ENCODE peak calls at places on chromosomes 7 and 10, in eight cellular contexts. H is SJSA1; R is suprapubic skin; D is adrenal gland; W is aorta; K is HL-60; P is CD4-positive, CD25-positive, alpha-beta regulatory T cell; I is GM12878. L is an unnamed sample.
A peak's percentile ranks its signal among the peaks of the same experiment; 100 is the strongest.

GRCh38 chr7:4794591-4795350 is 19.3 kb downstream of the AP5Z1 start:
- DNase-seq in I (no peak), W (no peak), P (no peak), R (no peak), K (no peak), H (no peak), D (no peak), L (no peak)

GRCh38 chr10:82910301-82910700 is 1035.3 kb downstream of the NRG3 start:
- DNase-seq in P (no peak), K (no peak), W (no peak), H (no peak), D (no peak), R (no peak), I (no peak), L (no peak)

GRCh38 chr7:121510858-121511482 is 114.9 kb upstream of the FAM3C start:
- DNase-seq in D (no peak), P (no peak), R (no peak), H (no peak), W (no peak), K (no peak), I (no peak), L (no peak)

GRCh38 chr10:123442901-123443300 is 223.3 kb upstream of the GPR26 start:
- DNase-seq in K (no peak), H (no peak), R (no peak), W (no peak), P (no peak), D (no peak), I (peak; percentile 42), L (no peak)

GRCh38 chr7:95491634-95492314 is 6.0 kb downstream of the ASB4 start:
- DNase-seq in W (no peak), D (no peak), P (no peak), I (no peak), H (no peak), K (no peak), R (no peak), L (no peak)

GRCh38 chr7:95715274-95715673 is 57.1 kb upstream of the DYNC1I1 start:
- DNase-seq in D (no peak), W (no peak), I (peak; percentile 41), K (no peak), P (no peak), H (no peak), R (no peak), L (no peak)

GRCh38 chr10:5805680-5806079 is 7.6 kb downstream of the GDI2 start:
- DNase-seq in H (no peak), P (no peak), W (no peak), D (no peak), R (no peak), K (no peak), I (no peak), L (no peak)

GRCh38 chr10:89283988-89284475 is 17.8 kb upstream of the IFIT2 start:
- DNase-seq in I (no peak), W (no peak), P (no peak), D (peak; percentile 73), K (no peak), R (no peak), H (peak; percentile 74), L (no peak)

GRCh38 chr7:39838326-39838725 is 111.7 kb upstream of the CDK13 start:
- DNase-seq in W (no peak), I (no peak), K (no peak), D (peak; percentile 17), P (no peak), R (no peak), H (no peak), L (no peak)

GRCh38 chr7:158311791-158312190 is 275.8 kb downstream of the PTPRN2 start:
- DNase-seq in H (no peak), P (no peak), I (no peak), D (no peak), R (no peak), K (no peak), W (no peak), L (no peak)

GRCh38 chr7:39700165-39700564 is 76.8 kb downstream of the RALA start:
- DNase-seq in D (no peak), H (no peak), P (no peak), K (no peak), W (no peak), I (no peak), R (no peak), L (no peak)

GRCh38 chr10:679556-679955 is 9.9 kb downstream of the DIP2C start:
- DNase-seq in W (peak; percentile 28), K (no peak), H (no peak), R (no peak), I (no peak), P (no peak), D (no peak), L (no peak)

GRCh38 chr7:65924193-65924592 is 51.3 kb downstream of the VKORC1L1 start:
- DNase-seq in P (no peak), D (no peak), K (no peak), H (no peak), R (no peak), W (no peak), I (no peak), L (no peak)

GRCh38 chr10:30111340-30111980 is 52.1 kb upstream of the JCAD start:
- DNase-seq in K (no peak), W (no peak), H (peak; percentile 53), R (no peak), P (no peak), D (no peak), I (no peak), L (peak; percentile 58)

DNA sequence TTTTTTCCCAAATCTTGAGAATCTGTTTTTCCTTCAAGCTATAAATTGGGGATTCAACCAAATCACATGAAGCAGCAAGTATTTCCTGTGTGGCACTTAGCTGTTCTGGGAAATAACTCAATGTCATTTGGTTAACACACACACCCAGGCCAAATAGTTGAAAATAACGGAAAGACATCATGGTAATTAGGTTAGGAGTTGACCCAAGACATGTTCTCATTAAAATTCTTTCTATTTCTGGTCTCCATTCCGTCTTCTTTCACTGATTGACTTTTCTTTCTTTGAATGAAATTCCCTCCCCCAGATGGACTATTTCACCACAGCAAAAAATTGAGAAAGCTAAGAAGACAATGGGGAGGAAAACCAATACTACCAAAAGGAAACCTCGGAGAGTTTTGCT is 30.5 kb downstream of the NRP1 start:
- DNase-seq in P (no peak), H (no peak), I (no peak), R (no peak), K (no peak), D (no peak), W (no peak), L (no peak)
- H3K27ac ChIP-seq in P (no peak overlapping the region), H (no peak overlapping the region), I (no peak overlapping the region), R (peak overlapping the region; percentile 17), K (no peak overlapping the region), D (peak overlapping the region; percentile 51), W (no peak overlapping the region), L (no peak overlapping the region)

GRCh38 chr10:15859865-15860691 is at the start of gene MINDY3:
- DNase-seq in P (peak; percentile 94), W (peak; percentile 89), D (peak; percentile 81), K (peak; percentile 57), R (peak; percentile 85), I (peak; percentile 26), H (peak; percentile 76), L (peak; percentile 37)

GRCh38 chr10:15856328-15857000 is 3.8 kb downstream of the MINDY3 start:
- DNase-seq in W (no peak), I (no peak), H (no peak), K (no peak), R (no peak), P (peak; percentile 35), D (peak; percentile 21), L (no peak)

GRCh38 chr10:15858895-15859294 is 1.4 kb downstream of the MINDY3 start:
- DNase-seq in H (no peak), R (no peak), K (no peak), I (no peak), P (no peak), W (no peak), D (no peak), L (no peak)

GRCh38 chr10:15859531-15859864 is 809 bp downstream of the MINDY3 start:
- DNase-seq in R (no peak), K (no peak), I (no peak), H (no peak), W (no peak), D (no peak), P (no peak), L (no peak)

DNA sequence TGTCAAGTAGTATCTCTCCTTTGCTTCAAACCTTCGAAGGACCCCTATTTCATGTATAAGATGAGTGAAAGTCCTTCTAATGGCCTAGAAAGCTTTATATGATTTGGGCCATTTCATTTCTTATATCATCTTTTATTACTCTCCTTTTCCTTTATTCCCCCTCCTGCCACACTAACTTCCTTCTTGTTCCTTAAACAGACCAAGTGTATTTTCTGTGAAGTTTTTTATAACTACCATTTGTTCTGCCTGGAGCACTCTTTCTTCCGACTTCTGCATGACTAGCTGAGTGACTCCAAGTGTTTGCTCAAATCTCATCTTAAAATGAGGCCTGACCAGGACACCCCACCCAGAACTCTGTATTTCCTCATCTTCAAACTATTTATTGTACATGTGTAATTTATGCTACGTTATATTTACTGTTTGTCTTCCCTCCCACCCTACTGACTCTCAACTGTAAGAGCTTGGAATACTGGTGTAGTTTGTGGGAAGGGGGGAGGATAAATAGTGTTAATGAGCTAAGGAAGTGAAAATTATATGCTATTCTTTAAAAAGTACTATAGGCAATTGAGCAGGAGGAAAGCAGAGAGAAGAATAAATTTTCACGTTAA is 3.2 kb downstream of the MINDY3 start:
- DNase-seq in W (no peak), P (no peak), D (no peak), R (no peak), I (no peak), K (no peak), H (no peak), L (no peak)
- H3K27ac ChIP-seq in W (no peak overlapping the region), P (no peak overlapping the region), D (no peak overlapping the region), R (no peak overlapping the region), I (no peak overlapping the region), K (no peak overlapping the region), H (no peak overlapping the region), L (no peak overlapping the region)

GRCh38 chr10:71748671-71749191 is 24.6 kb downstream of the VSIR start:
- DNase-seq in H (no peak), W (no peak), D (peak; percentile 77), I (peak; percentile 58), R (no peak), K (peak; percentile 90), P (peak; percentile 99), L (no peak)
- H3K27ac ChIP-seq in H (no peak overlapping the region), W (no peak overlapping the region), D (peak overlapping the region; percentile 80), I (peak overlapping the region; percentile 77), R (peak overlapping the region; percentile 64), K (peak overlapping the region; percentile 99), P (peak overlapping the region; percentile 87), L (no peak overlapping the region)

GRCh38 chr7:130134106-130134636 is 63.8 kb downstream of the KLHDC10 start:
- DNase-seq in K (no peak), R (no peak), D (no peak), W (no peak), P (no peak), I (no peak), H (no peak), L (no peak)

GRCh38 chr7:130136579-130137167 is 66.3 kb downstream of the KLHDC10 start:
- DNase-seq in R (no peak), D (no peak), I (no peak), K (no peak), W (no peak), H (no peak), P (no peak), L (no peak)

GRCh38 chr7:130134726-130135125 is 64.4 kb downstream of the KLHDC10 start:
- DNase-seq in D (no peak), I (no peak), K (no peak), W (no peak), R (no peak), H (no peak), P (no peak), L (no peak)

GRCh38 chr7:130137207-130137606 is 66.9 kb downstream of the KLHDC10 start:
- DNase-seq in W (no peak), K (no peak), H (no peak), R (no peak), P (no peak), D (no peak), I (no peak), L (no peak)

GRCh38 chr7:130135208-130136205 is 65.2 kb downstream of the KLHDC10 start:
- DNase-seq in W (no peak), P (no peak), D (no peak), I (no peak), K (no peak), H (no peak), R (no peak), L (no peak)
- H3K27ac ChIP-seq in W (no peak overlapping the region), P (no peak overlapping the region), D (no peak overlapping the region), I (no peak overlapping the region), K (no peak overlapping the region), H (no peak overlapping the region), R (no peak overlapping the region), L (no peak overlapping the region)